ENCODE peak calls at places on chromosome 19, in six cellular contexts. One of them, this sample, is unnamed.

GRCh38 chr19:54684537-54684936 is 21.8 kb downstream of the LILRB4 start:
- DNase-seq in PC-3: peak; percentile 66
- DNase-seq in T-helper 1 cell: no peak
- DNase-seq in left ventricle myocardium inferior: no peak
- DNase-seq in posterior cingulate gyrus: no peak
- DNase-seq in GM12892: no peak
- DNase-seq in this sample: peak; percentile 75

GRCh38 chr19:38975861-38976271 is 324 bp upstream of the FBXO17 start:
- DNase-seq in GM12892: no peak
- DNase-seq in posterior cingulate gyrus: no peak
- DNase-seq in T-helper 1 cell: no peak
- DNase-seq in left ventricle myocardium inferior: no peak
- DNase-seq in PC-3: no peak
- DNase-seq in this sample: no peak

GRCh38 chr19:21698215-21698614 is 69.2 kb downstream of the ZNF100 start:
- DNase-seq in PC-3: peak; percentile 25
- DNase-seq in T-helper 1 cell: no peak
- DNase-seq in posterior cingulate gyrus: no peak
- DNase-seq in left ventricle myocardium inferior: no peak
- DNase-seq in GM12892: no peak
- DNase-seq in this sample: peak; percentile 9

GRCh38 chr19:18589380-18590272 is 1.0 kb downstream of the REX1BD start:
- DNase-seq in left ventricle myocardium inferior: peak; percentile 66
- DNase-seq in PC-3: peak; percentile 63
- DNase-seq in GM12892: no peak
- DNase-seq in T-helper 1 cell: peak; percentile 64
- DNase-seq in posterior cingulate gyrus: no peak
- DNase-seq in this sample: peak; percentile 65

GRCh38 chr19:5719961-5720790 is at the start of the genes CATSPERD and LONP1:
- DNase-seq in GM12892: peak; percentile 97
- DNase-seq in left ventricle myocardium inferior: peak; percentile 98
- DNase-seq in T-helper 1 cell: peak; percentile 97
- DNase-seq in PC-3: peak; percentile 100
- DNase-seq in posterior cingulate gyrus: peak; percentile 97
- DNase-seq in this sample: peak; percentile 96

GRCh38 chr19:18895038-18895827 is 725 bp downstream of the CERS1 start:
- DNase-seq in posterior cingulate gyrus: peak; percentile 87
- DNase-seq in PC-3: peak; percentile 53
- DNase-seq in left ventricle myocardium inferior: no peak
- DNase-seq in GM12892: no peak
- DNase-seq in T-helper 1 cell: no peak
- DNase-seq in this sample: no peak

GRCh38 chr19:5138606-5139594 is 170.0 kb downstream of the KDM4B start:
- DNase-seq in GM12892: peak; percentile 72
- DNase-seq in posterior cingulate gyrus: no peak
- DNase-seq in T-helper 1 cell: peak; percentile 58
- DNase-seq in left ventricle myocardium inferior: no peak
- DNase-seq in PC-3: peak; percentile 57
- DNase-seq in this sample: no peak

GRCh38 chr19:34220472-34221063 is 33.8 kb upstream of the GARRE1 start:
- DNase-seq in PC-3: peak; percentile 77
- DNase-seq in GM12892: no peak
- DNase-seq in posterior cingulate gyrus: peak; percentile 67
- DNase-seq in left ventricle myocardium inferior: no peak
- DNase-seq in T-helper 1 cell: peak; percentile 62
- DNase-seq in this sample: peak; percentile 92

GRCh38 chr19:32104465-32105235 is 240.8 kb upstream of the ZNF507 start:
- DNase-seq in left ventricle myocardium inferior: no peak
- DNase-seq in GM12892: no peak
- DNase-seq in posterior cingulate gyrus: no peak
- DNase-seq in PC-3: peak; percentile 35
- DNase-seq in T-helper 1 cell: no peak
- DNase-seq in this sample: peak; percentile 58

GRCh38 chr19:48443262-48443661 is 2.5 kb upstream of the GRWD1 start:
- DNase-seq in GM12892: no peak
- DNase-seq in posterior cingulate gyrus: no peak
- DNase-seq in PC-3: no peak
- DNase-seq in T-helper 1 cell: no peak
- DNase-seq in left ventricle myocardium inferior: no peak
- DNase-seq in this sample: no peak

GRCh38 chr19:1122972-1123363 is 19.2 kb downstream of the GPX4 start:
- DNase-seq in PC-3: peak; percentile 76
- DNase-seq in posterior cingulate gyrus: no peak
- DNase-seq in left ventricle myocardium inferior: no peak
- DNase-seq in T-helper 1 cell: no peak
- DNase-seq in GM12892: peak; percentile 93
- DNase-seq in this sample: peak; percentile 73

GRCh38 chr19:55642153-55643002 is 1.1 kb upstream of the ZNF581 start:
- DNase-seq in T-helper 1 cell: no peak
- DNase-seq in left ventricle myocardium inferior: no peak
- DNase-seq in GM12892: no peak
- DNase-seq in PC-3: peak; percentile 51
- DNase-seq in posterior cingulate gyrus: no peak
- DNase-seq in this sample: peak; percentile 46